ENCODE peak calls at places on chromosomes 12 and 14, in seven cellular contexts. B, J, U, V, O, X and E are unnamed samples.

GRCh38 chr14:104885031-104885972 is 20.2 kb downstream of the CEP170B start:
- DNase-seq in B (peak), J (no peak), U (no peak), V (no peak), O (no peak), X (no peak), E (no peak)

GRCh38 chr12:2273288-2273687 is 220.5 kb downstream of the CACNA1C start:
- DNase-seq in B (no peak), J (peak), U (peak), V (no peak), O (no peak), X (no peak), E (no peak)

GRCh38 chr12:90953956-90954421 is 987 bp downstream of the CCER1 start:
- DNase-seq in B (peak), J (no peak), U (no peak), V (no peak), O (no peak), X (no peak), E (no peak)

GRCh38 chr12:214005-214736 is at the start of gene SLC6A12:
- DNase-seq in B (no peak), J (no peak), U (no peak), V (no peak), O (no peak), X (no peak), E (no peak)

GRCh38 chr14:49553106-49553505 is 33.1 kb downstream of the RPS29 start:
- DNase-seq in B (no peak), J (no peak), U (no peak), V (no peak), O (no peak), X (no peak), E (no peak)

GRCh38 chr14:37583358-37584210 is 11.5 kb downstream of the FOXA1 start:
- DNase-seq in B (peak), J (no peak), U (no peak), V (no peak), O (no peak), X (no peak), E (no peak)

GRCh38 chr12:58313091-58313855 is 371.9 kb downstream of the ATP23 start:
- DNase-seq in B (no peak), J (no peak), U (peak), V (no peak), O (no peak), X (no peak), E (no peak)

GRCh38 chr14:101520621-101521305 is 40.5 kb upstream of the DIO3 start:
- DNase-seq in B (no peak), J (no peak), U (peak), V (no peak), O (no peak), X (no peak), E (peak)

GRCh38 chr12:131702573-131702877 is 8.4 kb upstream of the SFSWAP start:
- DNase-seq in B (no peak), J (no peak), U (no peak), V (no peak), O (no peak), X (no peak), E (no peak)